ENCODE peak calls at places on chromosomes 7 and 10, in six cellular contexts. X is H9, N is trophoblast cell, E is IMR-90, B is H1, K is mesendoderm. O is an unnamed sample. For H3K4me1, the result is how much of the 10 kb centered on the place peaks cover.

GRCh38 chr10:80462277-80462985 is 8.3 kb downstream of the TSPAN14 start:
- DNase-seq in K (no peak), E (peak), N (no peak), B (no peak), X (no peak), O (peak)

GRCh38 chr7:121083790-121084251 is 95.3 kb downstream of the CPED1 start:
- DNase-seq in K (no peak), E (peak), X (no peak), N (no peak), B (no peak), O (peak)

GRCh38 chr10:14271621-14272020 is 59.1 kb downstream of the FRMD4A start:
- DNase-seq in N (no peak), B (no peak), X (no peak), E (peak), K (no peak), O (no peak)

GRCh38 chr10:89861584-89862287 is 160.3 kb downstream of the KIF20B start:
- DNase-seq in N (peak), E (peak), B (no peak), X (no peak), K (peak), O (peak)

GRCh38 chr7:111329367-111330234 is 232.7 kb downstream of the IMMP2L start:
- DNase-seq in X (no peak), K (peak), E (peak), B (no peak), N (no peak), O (peak)

GRCh38 chr7:49166441-49166840 is 242.1 kb downstream of the CDC14C start:
- DNase-seq in E (no peak), N (no peak), K (peak), B (peak), X (no peak), O (no peak)

GRCh38 chr7:86972072-86972471 is 87.4 kb downstream of the ELAPOR2 start:
- DNase-seq in N (no peak), K (peak), E (no peak), B (no peak), X (no peak), O (no peak)

GRCh38 chr7:47083476-47084250 is 498.2 kb downstream of the TNS3 start:
- DNase-seq in B (no peak), X (no peak), K (no peak), N (no peak), E (no peak), O (no peak)

GRCh38 chr7:15801041-15801440 is 114.6 kb upstream of the MEOX2 start:
- DNase-seq in K (no peak), E (no peak), B (no peak), X (no peak), N (no peak), O (no peak)

GRCh38 chr7:5528815-5529442 is 105.3 kb upstream of the TNRC18 start:
- DNase-seq in X (no peak), B (no peak), N (no peak), K (no peak), E (no peak), O (peak)

GRCh38 chr10:3624367-3624766 is 160.6 kb downstream of the KLF6 start:
- DNase-seq in X (no peak), K (peak), N (peak), E (peak), B (no peak), O (peak)

GRCh38 chr7:96998765-96999164 is 6.6 kb upstream of the DLX6 start:
- DNase-seq in X (peak), K (peak), E (no peak), B (peak), N (no peak), O (no peak)

GRCh38 chr10:80118669-80119068 is 13.9 kb upstream of the PLAC9 start:
- DNase-seq in B (no peak), K (no peak), X (no peak), N (no peak), E (no peak), O (no peak)

GRCh38 chr10:130510755-130511154 is 374.6 kb downstream of the GLRX3 start:
- DNase-seq in B (no peak), N (no peak), K (no peak), X (no peak), E (no peak), O (no peak)

GRCh38 chr7:114405427-114405826 is 9.2 kb upstream of the FOXP2 start:
- DNase-seq in B (no peak), E (no peak), X (no peak), N (no peak), K (peak), O (no peak)

GRCh38 chr10:93995598-93996271 is 2.0 kb downstream of the PLCE1 start:
- DNase-seq in X (no peak), N (no peak), B (no peak), E (peak), K (no peak), O (no peak)

GRCh38 chr10:63375859-63376258 is 89.9 kb downstream of the JMJD1C start:
- DNase-seq in N (no peak), X (no peak), B (no peak), K (no peak), E (peak), O (peak)

GRCh38 chr10:69315100-69315542 is 36.8 kb downstream of the HK1 start:
- DNase-seq in K (no peak), N (no peak), B (no peak), X (no peak), E (no peak), O (no peak)

GRCh38 chr10:122121059-122121458 is 132.1 kb downstream of the TACC2 start:
- DNase-seq in X (no peak), K (no peak), E (no peak), B (no peak), N (no peak), O (no peak)

GRCh38 chr10:74898201-74898976 is 72.0 kb downstream of the KAT6B start:
- DNase-seq in B (no peak), K (no peak), X (no peak), N (no peak), E (peak), O (no peak)

GRCh38 chr10:97503413-97503812 is 4.7 kb downstream of the UBTD1 start:
- DNase-seq in K (no peak), B (no peak), N (no peak), X (no peak), E (no peak), O (no peak)

GRCh38 chr10:73998623-73999622 is 1.0 kb downstream of the VCL start:
- DNase-seq in K (peak), B (peak), E (peak), X (peak), N (peak), O (peak)

GRCh38 chr7:95209276-95209675 is 115.1 kb downstream of the PON1 start:
- DNase-seq in N (peak), B (no peak), E (no peak), X (no peak), K (no peak), O (no peak)

GRCh38 chr10:70331486-70332268 is 47.9 kb upstream of the NPFFR1 start:
- DNase-seq in B (no peak), X (no peak), K (peak), E (peak), N (no peak), O (peak)

GRCh38 chr10:117503170-117503885 is 39.2 kb upstream of the EMX2 start:
- DNase-seq in B (no peak), X (peak), N (no peak), E (no peak), K (no peak), O (no peak)

GRCh38 chr10:97291357-97292096 is 910 bp downstream of the ARHGAP19 start:
- DNase-seq in B (no peak), K (no peak), N (peak), E (no peak), X (no peak), O (no peak)

GRCh38 chr10:124354411-124355382 is 64.0 kb downstream of the OAT start:
- DNase-seq in X (peak), E (peak), N (peak), B (no peak), K (peak), O (peak)

GRCh38 chr7:49397750-49398149 is 375.7 kb upstream of the VWC2 start:
- DNase-seq in K (no peak), X (no peak), N (no peak), B (no peak), E (no peak), O (no peak)

GRCh38 chr7:92717601-92717981 is 118.8 kb downstream of the CDK6 start:
- DNase-seq in B (no peak), K (no peak), X (no peak), N (no peak), E (peak), O (no peak)

GRCh38 chr10:98195132-98195531 is 60.7 kb downstream of the R3HCC1L start:
- DNase-seq in E (no peak), X (no peak), B (no peak), K (no peak), N (no peak), O (no peak)

GRCh38 chr10:53284615-53285182 is 512.1 kb upstream of the MBL2 start:
- DNase-seq in B (no peak), N (no peak), E (no peak), K (no peak), X (no peak), O (no peak)

GRCh38 chr7:69912846-69913245 is 314.6 kb downstream of the AUTS2 start:
- DNase-seq in E (no peak), B (no peak), K (no peak), X (no peak), N (no peak), O (no peak)

GRCh38 chr7:30649717-30650116 is 32.5 kb downstream of the CRHR2 start:
- DNase-seq in K (no peak), X (peak), B (no peak), N (no peak), E (no peak), O (no peak)

GRCh38 chr7:102305414-102306268 is 19.0 kb downstream of the SH2B2 start:
- DNase-seq in N (no peak), K (no peak), B (no peak), X (no peak), E (no peak), O (no peak)
- H3K4me1 ChIP-seq in N (under half), K (under half), B (under half), X (under half), E (under half), O (under half)

GRCh38 chr7:107190090-107190489 is 21.3 kb downstream of the HBP1 start:
- DNase-seq in X (no peak), K (no peak), B (no peak), N (no peak), E (no peak), O (no peak)
- H2AK5ac ChIP-seq in X (no peak), K (no peak), B (no peak), N (no peak), E (no peak), O (no peak)

DNA sequence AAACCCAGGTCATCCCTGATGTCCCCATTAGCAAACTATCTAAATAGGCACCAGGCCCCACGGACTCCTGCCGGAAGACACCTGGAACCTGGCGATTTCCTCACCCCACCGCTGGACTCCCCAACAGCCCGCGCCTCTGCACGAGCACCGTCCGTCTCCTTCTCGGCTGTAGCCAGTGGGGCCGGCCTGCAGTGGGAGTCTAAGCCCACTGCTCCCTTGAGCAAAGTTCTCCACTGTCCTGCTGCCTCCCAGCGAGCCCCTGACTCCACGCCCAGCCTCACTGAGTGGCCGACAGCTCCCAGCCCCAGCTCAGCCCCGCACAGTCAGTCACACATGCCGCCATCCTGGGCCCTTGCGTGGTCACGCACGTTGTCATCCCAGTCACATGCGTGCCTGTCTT is 211.3 kb upstream of the PPP2R2D start:
- DNase-seq in E (no peak), N (no peak), X (no peak), B (no peak), K (no peak), O (no peak)
- H3K4me1 ChIP-seq in E (under half), N (under half), X (under half), B (under half), K (under half), O (under half)

DNA sequence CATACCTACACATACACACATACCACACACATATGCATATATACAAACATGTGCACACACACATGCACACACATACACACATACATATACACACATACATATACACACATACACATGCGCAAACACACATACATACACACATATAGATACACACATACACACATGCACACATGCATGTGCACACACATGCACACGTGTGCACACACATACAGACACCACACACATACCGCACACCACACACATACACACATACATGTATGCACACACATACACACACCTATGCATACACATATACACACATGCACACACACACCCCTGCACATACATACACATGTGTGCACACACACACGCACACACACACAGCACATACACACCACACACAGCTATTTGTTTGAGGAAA is 236.5 kb downstream of the WDR11 start:
- DNase-seq in K (no peak), E (no peak), N (no peak), X (no peak), B (no peak), O (no peak)
- H2AK5ac ChIP-seq in K (no peak), E (no peak), N (no peak), X (no peak), B (peak), O (no peak)

DNA sequence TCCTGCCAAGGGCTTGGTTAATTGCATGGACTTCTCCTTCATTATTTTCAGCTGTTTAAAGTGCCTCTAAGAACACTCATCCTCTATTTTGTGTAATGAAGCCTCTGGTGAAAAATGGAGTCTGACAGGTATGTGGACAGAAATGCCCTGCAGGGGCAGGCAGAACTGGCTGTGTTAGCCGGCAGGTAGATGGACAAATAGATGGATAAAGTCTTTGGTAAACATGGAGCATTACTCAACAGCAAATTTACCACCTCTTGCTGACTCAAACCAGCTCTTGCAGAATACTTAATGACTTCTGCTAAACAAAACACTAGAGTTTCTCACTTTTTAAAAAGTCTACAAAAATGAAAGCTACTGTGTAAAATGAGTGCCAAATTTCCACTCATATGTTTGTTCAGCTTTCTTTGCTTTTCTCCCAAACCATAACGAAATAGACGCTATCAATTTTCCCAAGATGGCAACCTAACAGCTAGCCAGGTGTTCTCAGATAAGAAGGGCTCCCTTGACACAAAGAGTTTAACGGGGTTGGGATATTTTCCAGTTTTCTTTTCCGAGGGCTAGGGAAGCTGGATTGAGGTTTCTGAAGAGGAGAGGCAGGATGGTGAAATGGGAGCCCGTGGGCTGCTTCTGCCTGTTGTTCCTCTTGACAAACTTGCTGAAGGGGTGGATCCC is 71.9 kb upstream of the HABP2 start:
- DNase-seq in K (no peak), E (no peak), N (peak), B (no peak), X (no peak), O (no peak)
- H3K4me1 ChIP-seq in K (under half), E (under half), N (under half), B (under half), X (under half), O (under half)

GRCh38 chr7:100349757-100350156 is 8.2 kb upstream of the PILRB start:
- DNase-seq in N (no peak), E (no peak), K (no peak), B (no peak), X (no peak), O (no peak)
- H2AK5ac ChIP-seq in N (no peak), E (no peak), K (no peak), B (no peak), X (no peak), O (no peak)

DNA sequence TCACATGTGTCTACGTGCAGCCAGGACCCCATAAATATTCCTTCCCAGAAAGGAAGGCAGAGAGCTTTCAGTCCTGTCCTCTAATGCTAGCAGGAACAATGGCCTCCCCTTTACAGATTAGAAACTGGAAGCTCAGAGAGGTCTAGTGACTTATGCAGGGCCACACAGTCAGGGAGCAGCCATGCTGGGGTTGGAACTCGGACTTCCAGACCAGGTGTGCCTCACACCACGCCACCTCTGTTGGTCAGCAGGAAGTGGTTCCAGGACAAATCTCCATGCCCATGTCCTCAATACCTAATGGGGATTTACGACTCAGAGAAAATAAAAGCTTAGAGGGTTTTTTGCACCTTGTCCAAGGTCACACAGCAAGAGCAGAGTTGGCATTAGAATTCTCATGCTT is 378.9 kb downstream of the RPS24 start:
- DNase-seq in N (no peak), E (no peak), K (no peak), B (no peak), X (peak), O (no peak)
- H3K4me1 ChIP-seq in N (under half), E (under half), K (under half), B (under half), X (under half), O (under half)

DNA sequence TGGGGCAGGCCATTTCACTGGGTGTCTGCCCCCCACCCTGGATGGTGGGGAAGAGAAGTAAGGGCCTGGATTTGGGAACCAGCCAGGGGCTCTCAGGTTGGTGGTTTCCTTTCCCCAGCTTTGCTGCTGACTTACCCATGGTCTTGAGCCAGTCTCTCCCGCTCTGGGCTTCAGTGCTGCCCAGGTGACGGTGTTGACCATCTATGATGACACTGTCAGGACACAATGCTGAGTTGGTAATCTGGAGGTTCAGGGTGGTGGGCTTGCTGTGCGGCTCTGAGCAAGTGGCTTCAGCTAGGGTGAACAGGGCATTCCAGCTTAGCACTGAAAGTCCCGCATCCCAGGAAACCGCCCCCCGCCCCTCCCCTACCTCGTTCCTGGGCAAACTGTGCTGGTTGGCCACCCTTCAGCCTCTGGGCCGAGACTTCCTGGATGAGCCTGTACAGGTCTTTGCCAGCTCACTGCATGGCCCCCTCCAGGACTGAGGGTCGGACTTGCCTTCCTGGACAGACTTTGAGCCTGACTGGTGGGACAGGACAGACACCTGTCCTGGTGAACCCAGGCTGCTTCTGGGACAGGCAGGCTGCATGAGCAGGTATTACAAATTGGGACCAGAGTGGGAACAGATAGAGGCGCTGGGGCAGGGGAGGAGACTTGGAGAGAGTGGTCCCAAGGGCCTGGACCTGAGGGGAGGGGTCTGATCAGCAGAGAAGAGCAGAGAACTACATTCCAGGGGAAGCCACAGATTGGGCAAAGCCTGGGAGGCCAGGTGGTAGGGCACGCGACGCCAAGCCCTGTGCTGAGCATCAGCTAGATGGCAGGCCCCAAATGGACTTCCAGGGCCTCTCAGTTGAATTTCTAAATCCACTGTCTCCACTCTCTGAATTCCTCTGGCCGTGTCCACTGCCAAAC is 19.9 kb upstream of the ZMIZ1 start:
- DNase-seq in N (no peak), B (no peak), K (no peak), X (no peak), E (no peak), O (no peak)
- H2AK5ac ChIP-seq in N (no peak), B (no peak), K (peak), X (no peak), E (no peak), O (no peak)

O was measured in mesenchymal stem cell.